ENCODE peak calls at places on chromosomes 2 and 18, in seven cellular contexts. H is left ventricle myocardium inferior, R is adrenal gland, Z is K562, C is substantia nigra, F is keratinocyte, Q is right cardiac atrium. W is an unnamed sample.

GRCh38 chr2:69797235-69797634 is 32.2 kb upstream of the GMCL1 start:
- DNase-seq in R (no peak), C (no peak), Q (no peak), H (no peak), F (no peak), Z (no peak), W (no peak)

GRCh38 chr2:97745474-97746172 is 32.2 kb downstream of the ZAP70 start:
- DNase-seq in F (no peak), Q (no peak), C (no peak), H (peak; percentile 7), Z (no peak), R (no peak), W (no peak)

GRCh38 chr2:128375454-128375853 is 56.8 kb upstream of the HS6ST1 start:
- DNase-seq in Q (peak; percentile 71), Z (no peak), R (no peak), F (no peak), H (no peak), C (no peak), W (no peak)

GRCh38 chr2:128783193-128783671 is 464.6 kb upstream of the HS6ST1 start:
- DNase-seq in C (no peak), F (no peak), Q (no peak), H (no peak), Z (no peak), R (no peak), W (no peak)

GRCh38 chr2:44774826-44775492 is 166.5 kb upstream of the SIX3 start:
- DNase-seq in H (no peak), Q (no peak), C (no peak), R (no peak), Z (no peak), F (no peak), W (no peak)

GRCh38 chr18:30858562-30858961 is 184.0 kb downstream of the DSC3 start:
- DNase-seq in C (no peak), R (no peak), F (no peak), Q (no peak), H (no peak), Z (no peak), W (no peak)

GRCh38 chr2:200862532-200863000 is 1.9 kb downstream of the CLK1 start:
- DNase-seq in R (peak; percentile 51), Z (no peak), Q (no peak), F (no peak), H (no peak), C (peak; percentile 6), W (peak; percentile 50)

GRCh38 chr2:239892480-239893235 is 132.5 kb downstream of the NDUFA10 start:
- DNase-seq in F (no peak), H (no peak), Z (no peak), C (no peak), Q (no peak), R (no peak), W (no peak)

GRCh38 chr2:131517106-131517831 is 10.4 kb upstream of the CCDC74A start:
- DNase-seq in R (no peak), F (no peak), H (no peak), Q (no peak), C (no peak), Z (no peak), W (no peak)

GRCh38 chr2:219569041-219569440 is 2.3 kb downstream of the OBSL1 start:
- DNase-seq in F (no peak), Q (no peak), C (no peak), Z (no peak), R (no peak), H (no peak), W (no peak)

GRCh38 chr2:120605231-120605935 is 130.3 kb upstream of the GLI2 start:
- DNase-seq in Z (no peak), H (peak; percentile 7), C (no peak), R (no peak), Q (peak; percentile 37), F (no peak), W (no peak)

GRCh38 chr2:230582851-230583283 is 129.8 kb upstream of the CAB39 start:
- DNase-seq in C (no peak), H (no peak), F (peak; percentile 13), Z (no peak), R (no peak), Q (no peak), W (no peak)

GRCh38 chr2:18092760-18093159 is 214.3 kb downstream of the KCNS3 start:
- DNase-seq in C (no peak), H (no peak), Q (no peak), R (no peak), Z (no peak), F (no peak), W (no peak)

GRCh38 chr2:178828496-178828895 is 21.3 kb upstream of the TTN start:
- DNase-seq in F (no peak), C (no peak), H (no peak), Q (peak; percentile 47), Z (no peak), R (no peak), W (no peak)

GRCh38 chr18:5630057-5630765 is 86.4 kb upstream of the EPB41L3 start:
- DNase-seq in C (peak; percentile 43), Q (peak; percentile 91), R (peak; percentile 78), H (peak; percentile 69), F (no peak), Z (peak; percentile 18), W (no peak)

GRCh38 chr18:321839-322467 is 54.1 kb upstream of the THOC1 start:
- DNase-seq in Z (no peak), C (no peak), Q (no peak), F (no peak), H (no peak), R (no peak), W (no peak)

GRCh38 chr2:36376319-36376765 is 20.8 kb downstream of the CRIM1 start:
- DNase-seq in H (peak; percentile 77), C (peak; percentile 36), R (peak; percentile 82), Z (peak; percentile 10), Q (peak; percentile 86), F (no peak), W (no peak)

GRCh38 chr18:905948-906415 is 1.3 kb downstream of the ADCYAP1 start:
- DNase-seq in H (no peak), C (no peak), F (no peak), R (no peak), Z (no peak), Q (no peak), W (no peak)

GRCh38 chr2:235647836-235648235 is 154.0 kb downstream of the AGAP1 start:
- DNase-seq in R (no peak), Q (no peak), F (no peak), C (no peak), Z (no peak), H (no peak), W (no peak)

GRCh38 chr2:187206071-187206470 is 242.0 kb downstream of the CALCRL start:
- DNase-seq in F (no peak), Z (no peak), H (no peak), Q (no peak), R (no peak), C (no peak), W (peak; percentile 3)

GRCh38 chr2:223941579-223942277 is 3.4 kb downstream of the WDFY1 start:
- DNase-seq in C (no peak), Q (no peak), H (no peak), Z (no peak), F (no peak), R (peak; percentile 34), W (no peak)

GRCh38 chr2:164777847-164778246 is 63.8 kb downstream of the COBLL1 start:
- DNase-seq in F (no peak), Z (no peak), C (no peak), R (no peak), Q (no peak), H (no peak), W (no peak)

GRCh38 chr2:236689393-236689700 is 119.7 kb downstream of the ACKR3 start:
- DNase-seq in Q (no peak), F (no peak), C (no peak), R (no peak), Z (no peak), H (no peak), W (no peak)

GRCh38 chr18:5585653-5586052 is 41.9 kb upstream of the EPB41L3 start:
- DNase-seq in C (no peak), H (no peak), F (no peak), Z (no peak), R (no peak), Q (no peak), W (no peak)

GRCh38 chr2:134411828-134412638 is 158.2 kb downstream of the MGAT5 start:
- DNase-seq in F (no peak), Z (peak; percentile 43), Q (peak; percentile 79), C (peak; percentile 80), H (peak; percentile 47), R (peak; percentile 67), W (no peak)

GRCh38 chr2:200399046-200399445 is 92.6 kb downstream of the SPATS2L start:
- DNase-seq in R (no peak), F (no peak), C (no peak), Q (no peak), Z (no peak), H (no peak), W (no peak)

GRCh38 chr2:171244970-171245782 is 84.5 kb upstream of the TLK1 start:
- DNase-seq in H (no peak), Z (no peak), C (no peak), Q (no peak), F (no peak), R (no peak), W (no peak)

GRCh38 chr18:42011053-42011452 is 56.0 kb downstream of the PIK3C3 start:
- DNase-seq in C (no peak), R (no peak), Z (no peak), F (no peak), Q (no peak), H (no peak), W (no peak)
- H3K27ac ChIP-seq in C (no peak overlapping the region), R (no peak overlapping the region), Z (no peak overlapping the region), F (no peak overlapping the region), Q (no peak overlapping the region), H (no peak overlapping the region), W (no peak overlapping the region)

GRCh38 chr2:234135750-234136221 is 85.3 kb downstream of the SPP2 start:
- DNase-seq in Q (peak; percentile 61), H (peak; percentile 29), C (peak; percentile 32), F (no peak), Z (peak; percentile 36), R (peak; percentile 69), W (no peak)
- H3K27ac ChIP-seq in Q (no peak overlapping the region), H (no peak overlapping the region), C (no peak overlapping the region), F (peak overlapping the region; percentile 85), Z (no peak overlapping the region), R (no peak overlapping the region), W (peak overlapping the region; percentile 79)

DNA sequence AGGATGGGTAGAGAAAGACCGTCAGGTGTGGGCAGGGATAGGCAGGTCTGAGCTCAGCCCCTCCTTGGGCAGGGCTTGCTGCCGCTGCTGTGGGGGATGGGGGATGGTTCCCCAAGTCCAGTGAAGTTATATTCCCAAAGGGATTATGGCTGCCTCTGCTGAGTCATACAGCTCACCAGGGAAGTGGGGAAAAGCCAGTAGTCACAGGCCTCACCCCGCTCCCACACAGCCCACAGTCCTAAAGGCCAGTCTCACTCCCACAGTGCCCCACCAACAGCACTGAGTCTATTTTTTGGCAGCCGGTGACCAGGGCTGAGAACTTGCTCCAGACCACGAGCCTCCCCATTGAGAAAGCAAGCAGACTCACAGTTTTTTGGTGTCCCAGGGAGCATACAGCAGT is 173.4 kb downstream of the OSR1 start:
- DNase-seq in R (no peak), F (no peak), C (no peak), H (no peak), Z (no peak), Q (no peak), W (no peak)
- H3K27ac ChIP-seq in R (no peak overlapping the region), F (no peak overlapping the region), C (no peak overlapping the region), H (no peak overlapping the region), Z (no peak overlapping the region), Q (no peak overlapping the region), W (no peak overlapping the region)

DNA sequence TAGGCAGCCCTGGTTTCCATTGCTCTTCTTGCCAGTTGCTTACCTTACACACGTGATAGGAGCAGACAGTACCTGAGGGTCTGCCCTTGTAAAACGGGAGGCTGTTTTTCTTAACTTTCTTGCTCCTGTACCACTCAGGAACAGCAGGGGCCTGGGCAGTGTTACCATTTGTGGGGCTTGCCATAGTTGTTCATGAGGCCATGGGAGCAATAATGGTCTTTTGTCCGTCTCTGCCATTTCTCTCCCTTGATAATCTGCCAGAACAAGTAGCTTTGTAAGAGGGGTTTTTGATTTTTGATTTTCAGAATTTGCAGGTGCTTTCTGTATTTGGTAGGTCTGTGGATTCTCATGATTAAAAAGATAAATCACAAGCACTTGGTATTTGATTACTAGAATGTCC is 259.0 kb downstream of the PHLPP1 start:
- DNase-seq in H (no peak), Z (no peak), R (no peak), F (no peak), C (no peak), Q (no peak), W (no peak)
- H3K27ac ChIP-seq in H (no peak overlapping the region), Z (no peak overlapping the region), R (no peak overlapping the region), F (no peak overlapping the region), C (peak overlapping the region; percentile 90), Q (no peak overlapping the region), W (no peak overlapping the region)

W was measured in epithelial cell of prostate.